ENCODE peak calls at places on chromosomes 2 and 18, in five cellular contexts. L is transverse colon, C is EL, H is astrocyte of the spinal cord, V is left ventricle myocardium superior. D is an unnamed sample.
A peak's percentile ranks its signal among the peaks of the same experiment; 100 is the strongest.

GRCh38 chr2:102235491-102235890 is 48.7 kb downstream of the IL1RL2 start:
- DNase-seq in L (no peak), C (peak; percentile 40), H (no peak), V (no peak), D (peak; percentile 50)

GRCh38 chr2:19137433-19137832 is 221.0 kb downstream of the OSR1 start:
- DNase-seq in L (no peak), C (no peak), H (no peak), V (no peak), D (no peak)

GRCh38 chr2:19851116-19851515 is 50.7 kb downstream of the TTC32 start:
- DNase-seq in L (no peak), C (no peak), H (no peak), V (no peak), D (no peak)

GRCh38 chr2:23417310-23417709 is 32.3 kb downstream of the KLHL29 start:
- DNase-seq in L (no peak), C (no peak), H (no peak), V (no peak), D (no peak)

GRCh38 chr2:121529439-121530209 is 1.1 kb upstream of the RNU4ATAC start:
- DNase-seq in L (peak; percentile 55), C (peak; percentile 81), H (peak; percentile 75), V (peak; percentile 78), D (peak; percentile 84)

GRCh38 chr18:11553098-11553940 is 56.1 kb upstream of the SLC35G4 start:
- DNase-seq in L (no peak), C (peak; percentile 62), H (peak; percentile 64), V (no peak), D (no peak)

GRCh38 chr18:28331551-28331950 is 154.6 kb upstream of the CDH2 start:
- DNase-seq in L (no peak), C (no peak), H (no peak), V (no peak), D (no peak)

GRCh38 chr2:222799262-222799918 is 61.4 kb upstream of the ACSL3 start:
- DNase-seq in L (no peak), C (no peak), H (no peak), V (no peak), D (no peak)

GRCh38 chr2:240387669-240388358 is 47.6 kb upstream of the GPC1 start:
- DNase-seq in L (peak; percentile 48), C (peak; percentile 98), H (peak; percentile 87), V (peak; percentile 63), D (no peak)

GRCh38 chr2:196990092-196990491 is 63.6 kb upstream of the PGAP1 start:
- DNase-seq in L (no peak), C (no peak), H (no peak), V (no peak), D (no peak)

GRCh38 chr2:212032032-212032431 is 506.6 kb downstream of the ERBB4 start:
- DNase-seq in L (no peak), C (peak; percentile 80), H (peak; percentile 79), V (no peak), D (peak; percentile 27)

GRCh38 chr18:62862451-62862850 is 147.1 kb downstream of the PHLPP1 start:
- DNase-seq in L (no peak), C (peak; percentile 10), H (no peak), V (no peak), D (no peak)

GRCh38 chr2:231611273-231612198 is 18.9 kb downstream of the TEX44 start:
- DNase-seq in L (peak; percentile 48), C (peak; percentile 86), H (no peak), V (peak; percentile 44), D (peak; percentile 21)

GRCh38 chr2:150997702-150998480 is 263.8 kb downstream of the RBM43 start:
- DNase-seq in L (no peak), C (peak; percentile 1), H (no peak), V (no peak), D (no peak)

GRCh38 chr2:9799011-9799596 is 44.2 kb upstream of the TAF1B start:
- DNase-seq in L (no peak), C (no peak), H (no peak), V (peak; percentile 11), D (no peak)

GRCh38 chr2:234544659-234545611 is 48.1 kb upstream of the ARL4C start:
- DNase-seq in L (peak; percentile 77), C (peak; percentile 58), H (peak; percentile 69), V (peak; percentile 53), D (peak; percentile 55)

GRCh38 chr2:23478933-23479683 is 94.1 kb downstream of the KLHL29 start:
- DNase-seq in L (no peak), C (no peak), H (no peak), V (no peak), D (no peak)

GRCh38 chr2:207086136-207086535 is 79.6 kb downstream of the KLF7 start:
- DNase-seq in L (no peak), C (no peak), H (no peak), V (peak; percentile 41), D (no peak)

GRCh38 chr18:2856499-2856898 is 9.7 kb downstream of the EMILIN2 start:
- DNase-seq in L (no peak), C (no peak), H (no peak), V (no peak), D (no peak)

GRCh38 chr2:18404708-18405107 is 155.7 kb downstream of the RDH14 start:
- DNase-seq in L (no peak), C (no peak), H (no peak), V (no peak), D (no peak)

GRCh38 chr2:97730245-97730644 is 16.9 kb downstream of the ZAP70 start:
- DNase-seq in L (no peak), C (peak; percentile 72), H (peak; percentile 42), V (no peak), D (no peak)

GRCh38 chr2:86632672-86633071 is 9.0 kb upstream of the RNF103 start:
- DNase-seq in L (no peak), C (no peak), H (no peak), V (no peak), D (no peak)

GRCh38 chr2:48346124-48346536 is 183.8 kb upstream of the STON1 start:
- DNase-seq in L (peak; percentile 19), C (peak; percentile 85), H (peak; percentile 87), V (peak; percentile 40), D (no peak)

GRCh38 chr2:11697103-11697871 is 27.3 kb upstream of the NTSR2 start:
- DNase-seq in L (no peak), C (peak; percentile 97), H (peak; percentile 75), V (peak; percentile 72), D (no peak)

GRCh38 chr2:239438368-239438767 is 37.5 kb upstream of the HDAC4 start:
- DNase-seq in L (no peak), C (no peak), H (no peak), V (no peak), D (no peak)

GRCh38 chr18:37019157-37019571 is 190.2 kb downstream of the KIAA1328 start:
- DNase-seq in L (no peak), C (peak; percentile 29), H (peak; percentile 7), V (no peak), D (no peak)

GRCh38 chr2:187354653-187355052 is 93.4 kb downstream of the CALCRL start:
- DNase-seq in L (no peak), C (no peak), H (no peak), V (no peak), D (no peak)

GRCh38 chr2:111119004-111119846 is 1.5 kb upstream of the BCL2L11 start:
- DNase-seq in L (peak; percentile 50), C (no peak), H (peak; percentile 8), V (peak; percentile 46), D (no peak)

GRCh38 chr2:220684099-220684498 is 888.0 kb downstream of the EPHA4 start:
- DNase-seq in L (no peak), C (no peak), H (no peak), V (no peak), D (no peak)

GRCh38 chr18:52392160-52392559 is 52.2 kb downstream of the DCC start:
- DNase-seq in L (no peak), C (no peak), H (no peak), V (no peak), D (no peak)

GRCh38 chr2:61021228-61021660 is 3.2 kb upstream of the PUS10 start:
- DNase-seq in L (no peak), C (no peak), H (no peak), V (no peak), D (no peak)

GRCh38 chr2:136363921-136364320 is 246.0 kb upstream of the CXCR4 start:
- DNase-seq in L (no peak), C (no peak), H (peak; percentile 36), V (no peak), D (no peak)

GRCh38 chr2:3612639-3613523 is 18.0 kb downstream of the COLEC11 start:
- DNase-seq in L (no peak), C (no peak), H (no peak), V (no peak), D (no peak)

GRCh38 chr18:47075098-47075883 is 39.9 kb upstream of the ELOA2 start:
- DNase-seq in L (peak; percentile 9), C (peak; percentile 30), H (peak; percentile 8), V (no peak), D (no peak)